ENCODE peak calls at places on chromosomes 12 and 14, in nine cellular contexts. One of them, this sample, is unnamed.

GRCh38 chr14:78251308-78251707 is 81.1 kb downstream of the NRXN3 start:
- DNase-seq in IMR-90: no peak
- DNase-seq in adipocyte: no peak
- DNase-seq in AG04450: no peak
- DNase-seq in body of pancreas: no peak
- DNase-seq in GDM1: no peak
- DNase-seq in iris pigment epithelial cell: no peak
- DNase-seq in adrenal gland: no peak
- DNase-seq in HEK293T: no peak
- DNase-seq in this sample: no peak

GRCh38 chr14:78157855-78158436 is 12.2 kb upstream of the NRXN3 start:
- DNase-seq in GDM1: peak; percentile 18
- DNase-seq in AG04450: no peak
- DNase-seq in HEK293T: peak; percentile 20
- DNase-seq in IMR-90: peak; percentile 1
- DNase-seq in adipocyte: peak; percentile 41
- DNase-seq in adrenal gland: peak; percentile 21
- DNase-seq in iris pigment epithelial cell: peak; percentile 30
- DNase-seq in body of pancreas: no peak
- DNase-seq in this sample: peak; percentile 60

GRCh38 chr14:101758913-101759593 is 2.5 kb upstream of the PPP2R5C start:
- DNase-seq in body of pancreas: no peak
- DNase-seq in AG04450: no peak
- DNase-seq in HEK293T: no peak
- DNase-seq in GDM1: no peak
- DNase-seq in adipocyte: no peak
- DNase-seq in IMR-90: no peak
- DNase-seq in iris pigment epithelial cell: no peak
- DNase-seq in adrenal gland: no peak
- DNase-seq in this sample: no peak

GRCh38 chr14:51518280-51518679 is 133.4 kb upstream of the FRMD6 start:
- DNase-seq in HEK293T: no peak
- DNase-seq in GDM1: no peak
- DNase-seq in adrenal gland: no peak
- DNase-seq in body of pancreas: no peak
- DNase-seq in adipocyte: no peak
- DNase-seq in AG04450: no peak
- DNase-seq in IMR-90: no peak
- DNase-seq in iris pigment epithelial cell: no peak
- DNase-seq in this sample: no peak

GRCh38 chr14:52241102-52241793 is 26.2 kb upstream of the PTGDR start:
- DNase-seq in AG04450: peak; percentile 36
- DNase-seq in adrenal gland: no peak
- DNase-seq in body of pancreas: no peak
- DNase-seq in HEK293T: no peak
- DNase-seq in iris pigment epithelial cell: peak; percentile 95
- DNase-seq in IMR-90: peak; percentile 89
- DNase-seq in adipocyte: peak; percentile 92
- DNase-seq in GDM1: no peak
- DNase-seq in this sample: no peak

GRCh38 chr12:111558107-111558376 is 41.1 kb downstream of the ATXN2 start:
- DNase-seq in adrenal gland: no peak
- DNase-seq in HEK293T: no peak
- DNase-seq in IMR-90: no peak
- DNase-seq in GDM1: no peak
- DNase-seq in iris pigment epithelial cell: no peak
- DNase-seq in AG04450: no peak
- DNase-seq in body of pancreas: no peak
- DNase-seq in adipocyte: no peak
- DNase-seq in this sample: no peak

GRCh38 chr12:101945361-101946232 is 68.2 kb downstream of the DRAM1 start:
- DNase-seq in IMR-90: peak; percentile 49
- DNase-seq in AG04450: peak; percentile 27
- DNase-seq in body of pancreas: no peak
- DNase-seq in HEK293T: no peak
- DNase-seq in iris pigment epithelial cell: peak; percentile 72
- DNase-seq in adrenal gland: no peak
- DNase-seq in GDM1: no peak
- DNase-seq in adipocyte: peak; percentile 84
- DNase-seq in this sample: no peak

GRCh38 chr14:63991833-63992232 is 139.0 kb downstream of the SYNE2 start:
- DNase-seq in iris pigment epithelial cell: no peak
- DNase-seq in body of pancreas: no peak
- DNase-seq in GDM1: no peak
- DNase-seq in IMR-90: no peak
- DNase-seq in adipocyte: no peak
- DNase-seq in AG04450: no peak
- DNase-seq in HEK293T: no peak
- DNase-seq in adrenal gland: no peak
- DNase-seq in this sample: no peak

GRCh38 chr12:3832738-3833137 is 40.5 kb downstream of the PARP11 start:
- DNase-seq in iris pigment epithelial cell: peak; percentile 65
- DNase-seq in AG04450: no peak
- DNase-seq in IMR-90: peak; percentile 54
- DNase-seq in adipocyte: no peak
- DNase-seq in body of pancreas: no peak
- DNase-seq in adrenal gland: no peak
- DNase-seq in HEK293T: no peak
- DNase-seq in GDM1: no peak
- DNase-seq in this sample: no peak

GRCh38 chr14:37824936-37825698 is 229.7 kb downstream of the TTC6 start:
- DNase-seq in adrenal gland: no peak
- DNase-seq in IMR-90: no peak
- DNase-seq in AG04450: no peak
- DNase-seq in iris pigment epithelial cell: peak; percentile 27
- DNase-seq in GDM1: no peak
- DNase-seq in HEK293T: no peak
- DNase-seq in adipocyte: no peak
- DNase-seq in body of pancreas: no peak
- DNase-seq in this sample: no peak

GRCh38 chr14:29089849-29090248 is 323.3 kb downstream of the FOXG1 start:
- DNase-seq in AG04450: no peak
- DNase-seq in IMR-90: no peak
- DNase-seq in iris pigment epithelial cell: no peak
- DNase-seq in adrenal gland: no peak
- DNase-seq in adipocyte: no peak
- DNase-seq in HEK293T: no peak
- DNase-seq in body of pancreas: no peak
- DNase-seq in GDM1: no peak
- DNase-seq in this sample: no peak

GRCh38 chr12:88706286-88706685 is 126.0 kb upstream of the KITLG start:
- DNase-seq in AG04450: no peak
- DNase-seq in adipocyte: no peak
- DNase-seq in body of pancreas: no peak
- DNase-seq in IMR-90: no peak
- DNase-seq in adrenal gland: no peak
- DNase-seq in iris pigment epithelial cell: no peak
- DNase-seq in HEK293T: no peak
- DNase-seq in GDM1: no peak
- DNase-seq in this sample: no peak

GRCh38 chr14:69226736-69227135 is 33.2 kb upstream of the GALNT16 start:
- DNase-seq in adrenal gland: no peak
- DNase-seq in body of pancreas: no peak
- DNase-seq in HEK293T: no peak
- DNase-seq in AG04450: no peak
- DNase-seq in adipocyte: peak; percentile 7
- DNase-seq in iris pigment epithelial cell: no peak
- DNase-seq in IMR-90: no peak
- DNase-seq in GDM1: no peak
- DNase-seq in this sample: no peak

This sample was measured in testis.